ENCODE peak calls at places on chromosomes 12 and 14, in four cellular contexts. O is H1, X is IMR-90, A is mesenchymal stem cell. D is an unnamed sample.

GRCh38 chr14:45015133-45015532 is 53.1 kb downstream of the TOGARAM1 start:
- DNase-seq in A (no peak), O (no peak), X (no peak), D (no peak)

GRCh38 chr12:48601013-48601756 is 31.3 kb upstream of the LALBA start:
- DNase-seq in X (peak; percentile 47), O (peak; percentile 61), A (peak; percentile 36), D (peak; percentile 92)

GRCh38 chr12:131863711-131864396 is 30.6 kb upstream of the ULK1 start:
- DNase-seq in O (no peak), X (no peak), A (no peak), D (peak; percentile 52)

GRCh38 chr14:34920339-34920738 is 45.2 kb upstream of the BAZ1A start:
- DNase-seq in X (peak; percentile 66), O (no peak), A (peak; percentile 64), D (no peak)

GRCh38 chr14:97458302-97459137 is 661.3 kb downstream of the VRK1 start:
- DNase-seq in O (peak; percentile 23), A (no peak), X (no peak), D (peak; percentile 88)

GRCh38 chr14:59067135-59067894 is 121.2 kb upstream of the DAAM1 start:
- DNase-seq in A (peak; percentile 26), O (no peak), X (peak; percentile 17), D (no peak)

GRCh38 chr12:5485471-5485870 is 53.6 kb downstream of the NTF3 start:
- DNase-seq in X (no peak), A (no peak), O (no peak), D (no peak)

GRCh38 chr12:78698747-78699146 is 165.8 kb upstream of the SYT1 start:
- DNase-seq in A (peak; percentile 13), X (peak; percentile 39), O (no peak), D (no peak)

GRCh38 chr12:79983969-79984629 is 49.2 kb upstream of the PPP1R12A start:
- DNase-seq in O (no peak), X (peak; percentile 48), A (peak; percentile 41), D (no peak)

GRCh38 chr12:5348491-5348890 is 83.4 kb upstream of the NTF3 start:
- DNase-seq in O (no peak), X (no peak), A (no peak), D (no peak)

GRCh38 chr14:35470775-35471174 is 63.2 kb upstream of the INSM2 start:
- DNase-seq in O (no peak), A (peak; percentile 24), X (peak; percentile 31), D (no peak)

GRCh38 chr14:39069923-39070322 is 33.1 kb downstream of the SEC23A start:
- DNase-seq in O (no peak), X (no peak), A (no peak), D (no peak)

GRCh38 chr14:92105073-92105844 is 1.1 kb downstream of the ATXN3 start:
- DNase-seq in X (peak; percentile 48), O (no peak), A (peak; percentile 75), D (no peak)

GRCh38 chr14:91985521-91986255 is 38.2 kb upstream of the FBLN5 start:
- DNase-seq in A (peak; percentile 45), X (peak; percentile 17), O (no peak), D (no peak)

GRCh38 chr14:32436993-32437392 is 107.9 kb downstream of the AKAP6 start:
- DNase-seq in O (no peak), X (no peak), A (no peak), D (no peak)

GRCh38 chr12:76108356-76108755 is 23.9 kb upstream of the NAP1L1 start:
- DNase-seq in A (no peak), X (no peak), O (no peak), D (no peak)

GRCh38 chr14:73728106-73729014 is 14.2 kb upstream of the PNMA1 start:
- DNase-seq in O (peak; percentile 79), A (peak; percentile 83), X (peak; percentile 63), D (peak; percentile 90)

GRCh38 chr14:69904246-69904645 is 25.0 kb downstream of the SMOC1 start:
- DNase-seq in O (no peak), A (no peak), X (no peak), D (no peak)

GRCh38 chr14:94897583-94897982 is 127.7 kb upstream of the GSC start:
- DNase-seq in X (no peak), O (no peak), A (no peak), D (no peak)

GRCh38 chr12:76847260-76847659 is 31.6 kb downstream of the CSRP2 start:
- DNase-seq in X (no peak), O (no peak), A (no peak), D (no peak)

GRCh38 chr12:107319536-107320030 is 226.2 kb upstream of the CRY1 start:
- DNase-seq in O (no peak), A (no peak), X (no peak), D (no peak)

GRCh38 chr12:6049587-6049986 is 74.9 kb downstream of the VWF start:
- DNase-seq in O (no peak), X (peak; percentile 22), A (no peak), D (no peak)

GRCh38 chr12:130702966-130703732 is 12.9 kb downstream of the RIMBP2 start:
- DNase-seq in A (no peak), O (no peak), X (no peak), D (peak; percentile 31)

GRCh38 chr14:104686624-104687517 is 2.5 kb upstream of the INF2 start:
- DNase-seq in X (no peak), A (no peak), O (no peak), D (no peak)
- H3K79me1 ChIP-seq in X (peaks cover 3% of the 10 kb centered on the region), A (no peaks in the 10 kb centered on the region), O (peaks cover 16% of the 10 kb centered on the region), D (peaks cover 5% of the 10 kb centered on the region)

DNA sequence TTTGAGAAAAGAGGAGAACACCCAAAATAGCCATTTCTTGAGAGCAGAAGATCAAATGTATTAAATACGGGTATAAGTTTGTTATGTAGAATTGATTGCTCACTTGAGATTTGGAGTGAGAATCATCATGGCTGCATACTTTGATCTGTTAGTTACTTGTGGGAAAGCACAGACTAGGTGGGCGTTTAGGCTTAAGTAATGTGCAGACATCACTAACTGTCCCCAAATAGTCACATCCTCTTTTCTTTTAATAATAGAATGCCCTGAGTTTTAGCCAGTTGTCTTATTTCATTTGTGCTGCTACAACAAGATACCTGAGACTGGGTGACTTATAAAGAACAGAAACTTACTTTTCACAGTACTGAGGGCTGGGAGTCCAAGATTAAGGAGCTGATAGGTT is 14.3 kb upstream of the GTF2A1 start:
- DNase-seq in O (no peak), A (no peak), X (no peak), D (no peak)
- H3K23ac ChIP-seq in O (no peak overlapping the region), A (no peak overlapping the region), X (no peak overlapping the region), D (no peak overlapping the region)

GRCh38 chr12:52186135-52186840 is 5.5 kb downstream of the KRT80 start:
- DNase-seq in X (peak; percentile 87), A (peak; percentile 86), O (no peak), D (peak; percentile 65)
- H3K79me1 ChIP-seq in X (no peaks in the 10 kb centered on the region), A (peaks cover 4% of the 10 kb centered on the region), O (no peaks in the 10 kb centered on the region), D (no peaks in the 10 kb centered on the region)

GRCh38 chr14:21096889-21097615 is 1.4 kb downstream of the ZNF219 start:
- DNase-seq in O (no peak), X (no peak), A (no peak), D (no peak)
- H3K23ac ChIP-seq in O (no peak overlapping the region), X (no peak overlapping the region), A (no peak overlapping the region), D (no peak overlapping the region)

GRCh38 chr14:68668531-68668930 is 124.3 kb downstream of the ZFP36L1 start:
- DNase-seq in A (no peak), X (no peak), O (no peak), D (no peak)
- H3K79me1 ChIP-seq in A (no peaks in the 10 kb centered on the region), X (no peaks in the 10 kb centered on the region), O (no peaks in the 10 kb centered on the region), D (no peaks in the 10 kb centered on the region)

GRCh38 chr14:52835122-52835903 is 43.9 kb upstream of the GNPNAT1 start:
- DNase-seq in A (peak; percentile 83), O (no peak), X (peak; percentile 43), D (peak; percentile 54)
- H3K23ac ChIP-seq in A (no peak overlapping the region), O (no peak overlapping the region), X (no peak overlapping the region), D (no peak overlapping the region)

DNA sequence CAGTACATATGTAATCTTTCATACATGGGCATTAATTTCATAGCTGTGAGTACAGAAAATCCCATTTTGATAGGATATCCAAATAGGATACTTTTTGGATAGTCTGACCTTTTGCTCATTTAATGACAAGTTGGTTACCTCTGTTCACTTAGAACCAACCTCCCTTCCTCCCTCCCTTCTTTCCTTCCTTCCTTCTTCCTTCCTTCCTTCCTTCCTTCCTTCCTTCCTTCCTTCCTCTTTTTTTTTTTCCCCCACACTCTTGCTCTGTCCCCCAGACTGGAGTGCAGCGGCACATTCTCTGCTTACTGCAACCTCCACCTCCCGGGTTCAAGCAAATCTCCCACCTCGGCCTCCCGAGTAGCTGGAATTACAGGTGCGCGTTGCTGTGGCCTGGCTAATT is 162.9 kb downstream of the FUT8 start:
- DNase-seq in O (no peak), A (no peak), X (no peak), D (no peak)
- H3K79me1 ChIP-seq in O (no peaks in the 10 kb centered on the region), A (peaks cover 3% of the 10 kb centered on the region), X (peaks cover 3% of the 10 kb centered on the region), D (no peaks in the 10 kb centered on the region)

DNA sequence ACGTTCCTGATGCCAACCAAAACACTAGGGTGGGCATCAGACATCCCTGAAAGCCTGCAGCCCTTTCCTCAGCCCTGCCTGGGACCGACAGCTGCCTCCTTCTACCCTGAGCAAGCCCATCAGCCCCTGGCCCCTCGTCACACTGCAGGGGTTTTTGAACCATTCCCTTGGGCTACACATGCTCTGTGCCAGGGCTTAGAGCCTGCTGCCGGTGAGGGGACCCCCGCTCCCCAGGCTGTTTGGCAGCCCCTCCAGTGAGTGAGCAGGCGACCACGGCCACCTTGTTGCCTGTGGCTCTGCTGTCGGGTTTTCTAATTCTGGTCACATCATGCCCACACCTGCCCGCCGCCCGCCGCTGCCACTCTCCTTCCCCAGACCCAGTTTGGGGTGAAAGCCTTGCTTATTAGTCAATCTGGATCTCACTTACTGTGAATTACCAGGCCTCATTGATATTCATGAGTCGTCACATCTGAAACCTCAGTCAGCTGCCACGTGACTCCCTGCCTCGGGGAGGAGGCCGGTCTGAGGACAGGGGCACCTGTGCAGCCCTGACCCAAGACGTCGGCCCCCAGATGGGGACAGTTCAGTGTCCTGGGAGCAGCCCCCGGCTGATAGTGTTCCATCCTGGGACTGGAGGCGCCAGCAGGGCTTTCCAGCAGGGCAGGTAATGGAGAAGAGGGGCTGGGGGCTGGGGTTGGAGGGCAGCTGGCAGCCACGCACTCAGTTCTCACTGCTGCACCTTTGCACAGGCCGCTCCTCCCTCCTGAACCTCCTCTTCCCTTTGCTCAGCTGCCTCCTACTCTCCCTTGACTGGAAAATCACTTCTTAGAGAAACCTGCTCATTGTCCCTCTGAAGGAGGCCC is 162.9 kb downstream of the RBM19 start:
- DNase-seq in O (no peak), A (no peak), X (no peak), D (no peak)
- H3K23ac ChIP-seq in O (no peak overlapping the region), A (no peak overlapping the region), X (no peak overlapping the region), D (no peak overlapping the region)

D was measured in H9.